ENCODE peak calls at places on chromosomes 4 and X, in eight cellular contexts. A is NCI-H2081, H is RWPE1, V is AG04449, N is uterus, C is RPMI8226, B is glutamatergic neuron, Y is endothelial cell of umbilical vein. S is an unnamed sample.

GRCh38 chr4:3523628-3524221 is 8.5 kb downstream of the LRPAP1 start:
- DNase-seq in V (no peak), N (no peak), C (no peak), B (no peak), A (no peak), H (no peak), Y (no peak), S (no peak)

GRCh38 chr4:42761804-42762203 is 104.9 kb upstream of the ATP8A1 start:
- DNase-seq in H (no peak), N (no peak), B (peak; percentile 46), C (no peak), A (no peak), V (no peak), Y (no peak), S (no peak)

GRCh38 chr4:31674313-31674947 is 954.3 kb downstream of the PCDH7 start:
- DNase-seq in A (no peak), C (peak; percentile 13), Y (peak; percentile 44), V (no peak), H (peak; percentile 16), B (no peak), N (no peak), S (no peak)

GRCh38 chr4:116001291-116001690 is 887.9 kb upstream of the NDST4 start:
- DNase-seq in A (no peak), B (no peak), N (no peak), V (no peak), Y (no peak), H (no peak), C (no peak), S (no peak)

GRCh38 chrX:132216806-132217202 is 2.4 kb downstream of the RAP2C start:
- DNase-seq in B (no peak), H (no peak), C (peak; percentile 29), Y (peak; percentile 44), N (no peak), V (no peak), A (no peak), S (no peak)

GRCh38 chr4:172978848-172979247 is 189.8 kb upstream of the GALNT7 start:
- DNase-seq in C (no peak), N (no peak), A (peak; percentile 10), H (no peak), V (no peak), B (no peak), Y (no peak), S (no peak)

GRCh38 chr4:41728571-41728908 is 20.0 kb downstream of the PHOX2B start:
- DNase-seq in N (no peak), H (no peak), V (no peak), Y (no peak), C (no peak), B (no peak), A (no peak), S (no peak)

GRCh38 chr4:153234923-153235322 is 30.7 kb downstream of the TRIM2 start:
- DNase-seq in B (no peak), V (no peak), H (no peak), A (no peak), C (no peak), Y (peak; percentile 44), N (no peak), S (no peak)

GRCh38 chr4:173731257-173731656 is 201.2 kb upstream of the HAND2 start:
- DNase-seq in C (no peak), Y (no peak), A (no peak), V (no peak), H (no peak), B (no peak), N (no peak), S (no peak)

GRCh38 chr4:104491396-104491821 is 3.3 kb downstream of the CXXC4 start:
- DNase-seq in B (peak; percentile 69), C (no peak), Y (no peak), H (peak; percentile 13), A (peak; percentile 62), N (peak; percentile 27), V (no peak), S (no peak)

GRCh38 chr4:104859601-104860000 is 287.1 kb upstream of the TET2 start:
- DNase-seq in Y (no peak), H (no peak), V (no peak), A (no peak), N (no peak), C (no peak), B (no peak), S (no peak)

GRCh38 chr4:145619639-145619996 is 433 bp downstream of the MMAA start:
- DNase-seq in C (peak; percentile 39), H (peak; percentile 23), Y (no peak), B (no peak), N (peak; percentile 36), V (no peak), A (peak; percentile 29), S (no peak)

GRCh38 chrX:130339408-130340222 is at the start of gene SLC25A14:
- DNase-seq in Y (peak; percentile 67), N (peak; percentile 71), C (peak; percentile 88), A (peak; percentile 56), V (no peak), B (peak; percentile 58), H (peak; percentile 50), S (no peak)

GRCh38 chr4:184450045-184450444 is 24.3 kb downstream of the IRF2 start:
- DNase-seq in V (no peak), A (no peak), N (no peak), B (no peak), Y (peak; percentile 46), C (peak; percentile 23), H (peak; percentile 59), S (no peak)

GRCh38 chr4:108287834-108288413 is 119.2 kb upstream of the LEF1 start:
- DNase-seq in A (no peak), N (no peak), V (no peak), Y (no peak), B (no peak), H (no peak), C (no peak), S (no peak)

GRCh38 chr4:158722291-158722916 is 792 bp downstream of the PPID start:
- DNase-seq in H (peak; percentile 31), C (peak; percentile 21), Y (peak; percentile 51), V (no peak), N (no peak), A (peak; percentile 0), B (no peak), S (no peak)

GRCh38 chrX:100819534-100819836 is 706 bp upstream of the CSTF2 start:
- DNase-seq in A (no peak), N (no peak), B (peak; percentile 15), V (no peak), H (no peak), Y (no peak), C (no peak), S (no peak)

GRCh38 chr4:169032194-169032593 is 22.1 kb upstream of the CBR4 start:
- DNase-seq in N (no peak), V (no peak), A (no peak), C (no peak), H (no peak), B (no peak), Y (no peak), S (no peak)

GRCh38 chrX:25198891-25199290 is 183.1 kb upstream of the ARX start:
- DNase-seq in V (no peak), Y (no peak), N (peak; percentile 17), C (no peak), B (no peak), H (no peak), A (no peak), S (no peak)

GRCh38 chr4:98510757-98511517 is 147.5 kb downstream of the TSPAN5 start:
- DNase-seq in H (peak; percentile 8), N (no peak), A (no peak), B (no peak), C (no peak), Y (no peak), V (peak; percentile 92), S (no peak)

GRCh38 chr4:101604976-101605375 is 185.6 kb upstream of the BANK1 start:
- DNase-seq in H (no peak), C (no peak), B (no peak), Y (no peak), A (no peak), V (no peak), N (no peak), S (no peak)

S was measured in epithelial cell of prostate.